ENCODE peak calls at places on chromosomes 5 and 9, in five cellular contexts. P, L, S, V and N are unnamed samples.
A peak's percentile ranks its signal among the peaks of the same experiment; 100 is the strongest.

GRCh38 chr5:7779019-7779662 is 71.8 kb downstream of the CFAP90 start:
- DNase-seq in L (no peak), S (no peak), V (no peak), P (no peak), N (no peak)

GRCh38 chr9:97895695-97896332 is 26.5 kb downstream of the TRMO start:
- DNase-seq in L (no peak), S (peak; percentile 15), P (peak; percentile 81), V (peak; percentile 3), N (peak; percentile 54)

GRCh38 chr9:36146666-36147065 is 10.1 kb downstream of the GLIPR2 start:
- DNase-seq in L (no peak), V (no peak), S (no peak), P (no peak), N (no peak)

GRCh38 chr5:116378007-116378831 is 196.4 kb downstream of the SEMA6A start:
- DNase-seq in P (no peak), S (no peak), L (no peak), V (no peak), N (no peak)

GRCh38 chr9:108041551-108041950 is 552.0 kb upstream of the KLF4 start:
- DNase-seq in V (peak; percentile 69), P (no peak), S (peak; percentile 69), L (no peak), N (no peak)

GRCh38 chr5:122864400-122864799 is 19.0 kb downstream of the SNX24 start:
- DNase-seq in V (no peak), L (no peak), P (no peak), S (no peak), N (no peak)

GRCh38 chr5:170056561-170057267 is 49.0 kb upstream of the FOXI1 start:
- DNase-seq in S (no peak), L (no peak), P (no peak), V (no peak), N (no peak)

GRCh38 chr5:151682751-151683331 is 3.9 kb downstream of the SPARC start:
- DNase-seq in S (peak; percentile 43), P (no peak), L (no peak), V (peak; percentile 61), N (no peak)

GRCh38 chr9:5425006-5425628 is 12.6 kb downstream of the PLGRKT start:
- DNase-seq in S (no peak), V (peak; percentile 31), P (no peak), L (no peak), N (no peak)

GRCh38 chr9:122816163-122816867 is 12.1 kb downstream of the PDCL start:
- DNase-seq in P (no peak), L (no peak), S (no peak), V (no peak), N (no peak)

GRCh38 chr9:84845956-84846355 is 176.4 kb downstream of the NTRK2 start:
- DNase-seq in L (no peak), P (no peak), V (no peak), S (no peak), N (no peak)

GRCh38 chr9:9612270-9612669 is 1000.5 kb downstream of the PTPRD start:
- DNase-seq in P (no peak), V (no peak), S (no peak), L (no peak), N (no peak)

GRCh38 chr5:180122875-180123274 is 51.3 kb upstream of the RNF130 start:
- DNase-seq in L (no peak), P (no peak), S (no peak), V (no peak), N (no peak)

GRCh38 chr5:158435161-158435616 is 576.2 kb upstream of the CLINT1 start:
- DNase-seq in L (no peak), S (no peak), P (no peak), V (no peak), N (no peak)

GRCh38 chr5:180116441-180117377 is 45.1 kb upstream of the RNF130 start:
- DNase-seq in L (no peak), V (no peak), P (peak; percentile 42), S (no peak), N (peak; percentile 47)

GRCh38 chr5:179374506-179375235 is 29.4 kb upstream of the ADAMTS2 start:
- DNase-seq in S (no peak), V (no peak), L (no peak), P (no peak), N (no peak)

GRCh38 chr9:130701059-130702022 is 7.8 kb downstream of the EXOSC2 start:
- DNase-seq in L (peak; percentile 82), P (peak; percentile 82), V (peak; percentile 78), S (peak; percentile 88), N (peak; percentile 93)

GRCh38 chr5:35247645-35248034 is 17.4 kb upstream of the PRLR start:
- DNase-seq in P (no peak), L (no peak), V (no peak), S (no peak), N (no peak)

GRCh38 chr5:59746261-59746765 is 147.2 kb downstream of the PDE4D start:
- DNase-seq in L (no peak), P (no peak), V (peak; percentile 69), S (peak; percentile 6), N (no peak)

GRCh38 chr9:94584555-94584954 is 9.1 kb downstream of the FBP2 start:
- DNase-seq in S (no peak), V (no peak), P (no peak), L (no peak), N (no peak)

GRCh38 chr5:155091063-155091648 is 77.6 kb downstream of the KIF4B start:
- DNase-seq in P (no peak), V (no peak), L (no peak), S (no peak), N (no peak)

GRCh38 chr5:91126448-91126847 is 256.7 kb downstream of the ARRDC3 start:
- DNase-seq in S (peak; percentile 94), P (no peak), L (no peak), V (peak; percentile 56), N (no peak)

GRCh38 chr9:35338086-35338485 is 151.8 kb upstream of the RUSC2 start:
- DNase-seq in P (no peak), V (no peak), S (no peak), L (no peak), N (no peak)

GRCh38 chr9:130939405-130939941 is 426 bp upstream of the FIBCD1 start:
- DNase-seq in V (no peak), P (peak; percentile 47), S (peak; percentile 11), L (no peak), N (no peak)

GRCh38 chr5:14545890-14546289 is 35.7 kb upstream of the OTULINL start:
- DNase-seq in V (no peak), P (no peak), L (no peak), S (no peak), N (no peak)

GRCh38 chr9:27129221-27129620 is 20.2 kb downstream of the TEK start:
- DNase-seq in L (no peak), P (no peak), S (peak; percentile 39), V (peak; percentile 76), N (no peak)

GRCh38 chr5:133050500-133050899 is 1.3 kb upstream of the HSPA4 start:
- DNase-seq in S (no peak), V (no peak), P (peak; percentile 68), L (no peak), N (no peak)

GRCh38 chr9:126860757-126861466 is 473 bp downstream of the ZBTB34 start:
- DNase-seq in L (no peak), V (peak; percentile 51), P (no peak), S (no peak), N (peak; percentile 67)
- H4K8ac ChIP-seq in L (no peak overlapping the region), V (peak overlapping the region; percentile 16), P (no peak overlapping the region), S (peak overlapping the region; percentile 9), N (no peak overlapping the region)

DNA sequence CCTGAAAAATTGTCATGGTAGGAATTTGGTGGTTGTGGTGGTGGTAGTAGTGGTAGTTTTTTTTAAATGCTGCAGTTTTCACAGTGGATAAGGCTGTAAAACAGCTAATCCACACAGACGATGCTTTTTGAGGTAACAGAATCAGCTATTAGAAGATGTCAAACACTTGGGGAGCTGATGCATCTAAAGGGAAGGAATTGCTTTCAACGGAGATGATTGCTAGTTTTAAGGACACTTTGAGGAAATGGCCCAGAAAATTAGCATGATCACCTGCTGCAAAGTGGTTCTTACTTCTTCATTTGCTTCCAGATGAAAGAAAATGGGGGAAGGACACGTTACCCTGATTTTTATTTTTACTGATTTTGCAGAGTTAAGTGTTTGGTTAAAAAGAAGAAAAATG is 178.2 kb upstream of the ATP10B start:
- DNase-seq in P (no peak), V (no peak), S (no peak), L (no peak), N (no peak)
- H4K8ac ChIP-seq in P (no peak overlapping the region), V (no peak overlapping the region), S (no peak overlapping the region), L (no peak overlapping the region), N (no peak overlapping the region)

GRCh38 chr5:145471026-145471425 is 364.1 kb downstream of the PRELID2 start:
- DNase-seq in V (no peak), P (no peak), S (no peak), L (no peak), N (no peak)

GRCh38 chr5:145466533-145466932 is 368.6 kb downstream of the PRELID2 start:
- DNase-seq in P (no peak), L (no peak), V (no peak), S (no peak), N (no peak)

GRCh38 chr5:145473032-145473642 is 362.0 kb downstream of the PRELID2 start:
- DNase-seq in P (no peak), V (peak; percentile 28), S (peak; percentile 42), L (no peak), N (no peak)

GRCh38 chr5:145470382-145470979 is 364.7 kb downstream of the PRELID2 start:
- DNase-seq in V (no peak), P (no peak), L (no peak), S (no peak), N (no peak)

DNA sequence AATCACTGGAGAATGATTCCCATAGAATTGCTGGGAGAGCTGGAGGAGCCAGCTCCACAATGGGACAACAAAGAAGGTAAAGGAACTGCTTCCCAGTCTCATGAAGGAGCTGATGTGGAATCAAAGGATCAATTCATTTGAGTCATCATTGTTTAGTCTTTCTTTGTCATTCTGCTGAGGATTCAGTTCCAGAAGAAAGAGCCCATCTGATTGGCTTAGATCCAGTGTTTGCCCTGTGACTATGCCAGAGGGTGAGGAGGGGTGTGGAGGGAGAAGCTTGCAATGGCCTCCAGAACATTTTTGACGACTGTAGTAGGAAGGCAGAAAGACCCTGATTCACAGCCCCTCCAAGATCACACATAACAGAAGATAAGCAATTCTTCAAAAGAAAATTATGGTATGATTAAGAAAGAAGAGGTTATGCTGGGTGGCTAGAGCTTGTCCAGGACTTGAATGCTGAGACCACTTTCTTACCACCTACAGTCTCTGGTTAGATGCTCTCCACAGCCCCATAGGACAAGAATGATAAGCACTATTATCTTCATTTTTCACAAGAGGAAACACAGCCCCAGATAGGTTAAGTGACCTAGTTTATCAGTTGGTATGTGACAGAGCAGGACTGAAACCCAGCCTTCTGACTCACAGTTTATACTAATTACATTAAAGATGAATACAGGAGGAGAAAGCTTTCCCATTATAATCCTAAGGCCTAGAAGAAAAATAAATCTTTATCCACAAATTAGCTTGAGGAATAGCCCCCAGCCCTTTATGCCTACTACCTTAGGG is 363.1 kb downstream of the PRELID2 start:
- DNase-seq in V (no peak), S (peak; percentile 36), P (no peak), L (peak; percentile 23), N (no peak)
- H4K8ac ChIP-seq in V (no peak overlapping the region), S (no peak overlapping the region), P (no peak overlapping the region), L (no peak overlapping the region), N (no peak overlapping the region)

GRCh38 chr5:112857866-112858265 is 3.2 kb upstream of the SRP19 start:
- DNase-seq in P (no peak), L (no peak), V (no peak), S (no peak), N (no peak)

GRCh38 chr5:112862085-112862484 is 998 bp downstream of the SRP19 start:
- DNase-seq in P (no peak), L (no peak), S (no peak), V (peak; percentile 14), N (no peak)

GRCh38 chr5:112863549-112863948 is 2.5 kb downstream of the SRP19 start:
- DNase-seq in S (no peak), V (no peak), L (no peak), P (no peak), N (no peak)

GRCh38 chr5:112861638-112861985 is 525 bp downstream of the SRP19 start:
- DNase-seq in L (no peak), S (no peak), V (no peak), P (no peak), N (no peak)

GRCh38 chr5:112860929-112861637 is at the start of gene SRP19:
- DNase-seq in V (peak; percentile 98), P (peak; percentile 96), S (peak; percentile 98), L (peak; percentile 88), N (peak; percentile 92)
- H4K8ac ChIP-seq in V (peak within 1 kb of the TSS; percentile 58), P (no peak within 1 kb of the TSS), S (peak within 1 kb of the TSS; percentile 98), L (no peak within 1 kb of the TSS), N (peak within 1 kb of the TSS; percentile 96)